ENCODE peak calls at places on chromosome 1, in five cellular contexts. T is fibroblast of the aortic adventitia, B is type B pancreatic cell, A is left lung, V is WTC11. C is an unnamed sample.

GRCh38 chr1:74012583-74012982 is 185.4 kb downstream of the LRRIQ3 start:
- DNase-seq in B (no peak), A (no peak), V (no peak), T (no peak), C (no peak)

GRCh38 chr1:230167419-230167852 is 100.4 kb downstream of the GALNT2 start:
- DNase-seq in V (peak; percentile 32), A (no peak), B (no peak), T (peak; percentile 45), C (peak; percentile 13)

GRCh38 chr1:66282343-66282852 is 251.6 kb upstream of the SGIP1 start:
- DNase-seq in A (no peak), T (peak; percentile 94), B (no peak), V (no peak), C (no peak)

GRCh38 chr1:211009944-211010343 is 124.0 kb downstream of the KCNH1 start:
- DNase-seq in T (no peak), B (no peak), A (no peak), V (no peak), C (no peak)

GRCh38 chr1:172818841-172819527 is 160.1 kb downstream of the FASLG start:
- DNase-seq in V (no peak), B (no peak), T (peak; percentile 22), A (no peak), C (no peak)

GRCh38 chr1:143720087-143721023 is 251.4 kb downstream of the FAM72C start:
- DNase-seq in A (no peak), V (peak; percentile 29), T (no peak), B (no peak), C (peak; percentile 24)

GRCh38 chr1:234553241-234554156 is 56.5 kb downstream of the IRF2BP2 start:
- DNase-seq in V (no peak), A (no peak), B (no peak), T (peak; percentile 95), C (no peak)

GRCh38 chr1:20578062-20578461 is 10.8 kb upstream of the CDA start:
- DNase-seq in V (no peak), T (no peak), A (no peak), B (no peak), C (no peak)

GRCh38 chr1:92790867-92791266 is 6.0 kb upstream of the EVI5 start:
- DNase-seq in V (no peak), A (no peak), T (no peak), B (no peak), C (no peak)

GRCh38 chr1:84960371-84960770 is 36.5 kb downstream of the MCOLN2 start:
- DNase-seq in V (no peak), B (no peak), A (no peak), T (peak; percentile 91), C (no peak)

GRCh38 chr1:11053758-11054137 is 6.1 kb downstream of the SRM start:
- DNase-seq in V (peak; percentile 78), A (no peak), B (no peak), T (peak; percentile 22), C (peak; percentile 52)

GRCh38 chr1:43570784-43571183 is 40.1 kb downstream of the PTPRF start:
- DNase-seq in B (no peak), A (no peak), T (no peak), V (no peak), C (no peak)

GRCh38 chr1:226644541-226645176 is 94.4 kb downstream of the ITPKB start:
- DNase-seq in A (peak; percentile 31), B (no peak), T (no peak), V (no peak), C (no peak)

GRCh38 chr1:21705303-21705980 is 36.3 kb upstream of the RAP1GAP start:
- DNase-seq in V (no peak), A (no peak), T (no peak), B (no peak), C (no peak)

GRCh38 chr1:94061513-94062443 is 59.2 kb downstream of the ABCA4 start:
- DNase-seq in B (no peak), A (peak; percentile 58), T (peak; percentile 89), V (peak; percentile 78), C (peak; percentile 70)

GRCh38 chr1:155185783-155186265 is 12.2 kb downstream of the TRIM46 start:
- DNase-seq in B (no peak), T (no peak), V (no peak), A (no peak), C (no peak)

GRCh38 chr1:27575861-27576331 is 28.0 kb downstream of the AHDC1 start:
- DNase-seq in T (peak; percentile 42), B (no peak), V (peak; percentile 80), A (peak; percentile 79), C (peak; percentile 59)

GRCh38 chr1:63746129-63746864 is 27.5 kb upstream of the ROR1 start:
- DNase-seq in V (peak; percentile 26), T (peak; percentile 78), A (no peak), B (no peak), C (no peak)

GRCh38 chr1:247849616-247850015 is 7.4 kb upstream of the TRIM58 start:
- DNase-seq in A (no peak), B (no peak), T (no peak), V (no peak), C (no peak)

GRCh38 chr1:111776397-111776796 is 20.7 kb downstream of the DDX20 start:
- DNase-seq in T (no peak), V (no peak), B (no peak), A (no peak), C (no peak)

GRCh38 chr1:175978926-175979325 is 228.2 kb downstream of the COP1 start:
- DNase-seq in B (no peak), T (no peak), A (no peak), V (no peak), C (no peak)

GRCh38 chr1:168488153-168488552 is 55.6 kb downstream of the XCL2 start:
- DNase-seq in B (no peak), A (no peak), V (no peak), T (peak; percentile 81), C (no peak)

GRCh38 chr1:919271-919872 is 4.4 kb upstream of the SAMD11 start:
- DNase-seq in B (no peak), T (no peak), A (no peak), V (no peak), C (no peak)

GRCh38 chr1:156160000-156160743 is 6.8 kb downstream of the SEMA4A start:
- DNase-seq in B (no peak), A (no peak), V (no peak), T (no peak), C (no peak)

GRCh38 chr1:68375919-68376318 is 73.8 kb downstream of the RPE65 start:
- DNase-seq in A (no peak), V (no peak), T (peak; percentile 43), B (no peak), C (no peak)

GRCh38 chr1:40171036-40171435 is 9.8 kb downstream of the RLF start:
- DNase-seq in B (no peak), A (no peak), T (no peak), V (no peak), C (no peak)

GRCh38 chr1:45608475-45609156 is 15.2 kb downstream of the CCDC17 start:
- DNase-seq in A (no peak), V (no peak), T (no peak), B (no peak), C (no peak)

GRCh38 chr1:175757381-175758015 is 14.1 kb upstream of the TNR start:
- DNase-seq in A (no peak), B (no peak), T (no peak), V (peak; percentile 80), C (peak; percentile 78)

GRCh38 chr1:229379901-229380300 is 37.1 kb upstream of the CCSAP start:
- DNase-seq in T (peak; percentile 4), A (no peak), V (no peak), B (no peak), C (no peak)

GRCh38 chr1:29684141-29684540 is 447.8 kb downstream of the PTPRU start:
- DNase-seq in T (no peak), A (no peak), B (peak; percentile 42), V (no peak), C (no peak)

GRCh38 chr1:93623875-93624274 is 57.8 kb downstream of the BCAR3 start:
- DNase-seq in V (no peak), B (no peak), T (peak; percentile 80), A (no peak), C (no peak)

GRCh38 chr1:35808376-35809155 is 750 bp downstream of the AGO4 start:
- DNase-seq in V (peak; percentile 38), A (peak; percentile 50), B (peak; percentile 73), T (peak; percentile 25), C (peak; percentile 31)

GRCh38 chr1:43431676-43432075 is 22.1 kb downstream of the HYI start:
- DNase-seq in T (no peak), A (no peak), V (no peak), B (no peak), C (no peak)

GRCh38 chr1:11338351-11338809 is 65.4 kb downstream of the UBIAD1 start:
- DNase-seq in B (no peak), V (no peak), A (no peak), T (no peak), C (no peak)

GRCh38 chr1:62436466-62437272 is at the start of gene USP1:
- DNase-seq in V (peak; percentile 96), B (peak; percentile 96), T (peak; percentile 100), A (peak; percentile 98), C (peak; percentile 93)
- TF ChIP-seq CTCF in V (no peak), B (peak; percentile 47), T (no peak), A (no peak), C (no peak)

GRCh38 chr1:33655496-33655895 is 183.1 kb downstream of the ZSCAN20 start:
- DNase-seq in T (no peak), A (no peak), B (no peak), V (no peak), C (no peak)

GRCh38 chr1:33656467-33656866 is 184.0 kb downstream of the ZSCAN20 start:
- DNase-seq in A (no peak), V (no peak), B (no peak), T (no peak), C (no peak)

GRCh38 chr1:33653226-33653625 is 180.8 kb downstream of the ZSCAN20 start:
- DNase-seq in A (no peak), T (no peak), V (no peak), B (no peak), C (no peak)

GRCh38 chr1:33657833-33658232 is 185.4 kb downstream of the ZSCAN20 start:
- DNase-seq in V (no peak), T (no peak), B (no peak), A (no peak), C (no peak)

GRCh38 chr1:33654267-33654832 is 181.9 kb downstream of the ZSCAN20 start:
- DNase-seq in T (peak; percentile 56), V (peak; percentile 40), B (no peak), A (no peak), C (peak; percentile 39)
- TF ChIP-seq CTCF in T (peak; percentile 69), V (peak; percentile 23), B (peak; percentile 65), A (peak; percentile 36), C (peak; percentile 28)

GRCh38 chr1:12344611-12345299 is 114.9 kb downstream of the VPS13D start:
- DNase-seq in B (no peak), V (no peak), T (no peak), A (peak; percentile 43), C (no peak)

GRCh38 chr1:12342261-12343003 is 112.6 kb downstream of the VPS13D start:
- DNase-seq in A (no peak), V (no peak), B (no peak), T (no peak), C (no peak)

GRCh38 chr1:12345350-12346217 is 115.8 kb downstream of the VPS13D start:
- DNase-seq in V (no peak), A (no peak), B (no peak), T (no peak), C (no peak)

GRCh38 chr1:12341667-12342066 is 111.8 kb downstream of the VPS13D start:
- DNase-seq in V (no peak), B (no peak), T (no peak), A (no peak), C (no peak)

GRCh38 chr1:12343823-12344487 is 114.1 kb downstream of the VPS13D start:
- DNase-seq in V (no peak), A (no peak), T (no peak), B (no peak), C (no peak)
- TF ChIP-seq CTCF in V (no peak), A (no peak), T (no peak), B (no peak), C (no peak)

GRCh38 chr1:26035203-26035958 is 10.5 kb downstream of the SLC30A2 start:
- DNase-seq in B (peak; percentile 92), T (peak; percentile 85), V (peak; percentile 96), A (peak; percentile 96), C (peak; percentile 89)
- TF ChIP-seq CTCF in B (no peak), T (no peak), V (no peak), A (no peak), C (no peak)